ENCODE peak calls at places on chromosomes 4 and X, in nine cellular contexts. M is IMR-90, B is Calu3, D is endothelial cell, H is fibroblast of the aortic adventitia, W is lower leg skin, V is AG09309, T is mucosa of descending colon, G is psoas muscle. R is an unnamed sample.

GRCh38 chr4:112076919-112077608 is 68.2 kb upstream of the FAM241A start:
- DNase-seq in M (no peak), B (no peak), D (no peak), H (no peak), W (no peak), V (no peak), T (no peak), G (no peak), R (no peak)

GRCh38 chr4:7512428-7512827 is 77.7 kb upstream of the PSAPL1 start:
- DNase-seq in M (no peak), B (no peak), D (no peak), H (no peak), W (no peak), V (no peak), T (no peak), G (no peak), R (no peak)

GRCh38 chr4:55993994-55994657 is 45.4 kb downstream of the CEP135 start:
- DNase-seq in M (no peak), B (no peak), D (no peak), H (no peak), W (no peak), V (no peak), T (no peak), G (no peak), R (no peak)

GRCh38 chr4:75490155-75490554 is 24.0 kb downstream of the RCHY1 start:
- DNase-seq in M (peak), B (no peak), D (no peak), H (peak), W (no peak), V (no peak), T (no peak), G (no peak), R (no peak)

GRCh38 chrX:148069759-148070503 is 88.8 kb downstream of the FMR1NB start:
- DNase-seq in M (no peak), B (no peak), D (no peak), H (no peak), W (no peak), V (no peak), T (no peak), G (no peak), R (no peak)

GRCh38 chrX:149267878-149268813 is 237.0 kb downstream of the IDS start:
- DNase-seq in M (no peak), B (no peak), D (no peak), H (no peak), W (no peak), V (no peak), T (no peak), G (no peak), R (no peak)

GRCh38 chrX:114361076-114361475 is 222.8 kb upstream of the HTR2C start:
- DNase-seq in M (no peak), B (no peak), D (no peak), H (no peak), W (no peak), V (no peak), T (no peak), G (no peak), R (no peak)

GRCh38 chr4:144300616-144301015 is 160.1 kb upstream of the GYPA start:
- DNase-seq in M (no peak), B (no peak), D (no peak), H (no peak), W (no peak), V (no peak), T (no peak), G (no peak), R (no peak)

GRCh38 chr4:153538408-153539057 is 72.4 kb downstream of the TMEM131L start:
- DNase-seq in M (peak), B (no peak), D (no peak), H (peak), W (no peak), V (no peak), T (no peak), G (peak), R (peak)

GRCh38 chr4:3208826-3209225 is 40.1 kb upstream of the MSANTD1 start:
- DNase-seq in M (no peak), B (no peak), D (no peak), H (no peak), W (peak), V (no peak), T (no peak), G (peak), R (no peak)

GRCh38 chr4:6917445-6918241 is 8.0 kb downstream of the TBC1D14 start:
- DNase-seq in M (no peak), B (peak), D (peak), H (no peak), W (peak), V (no peak), T (peak), G (peak), R (peak)

GRCh38 chr4:186557486-186557885 is 2.1 kb upstream of the MTNR1A start:
- DNase-seq in M (peak), B (no peak), D (no peak), H (peak), W (no peak), V (no peak), T (no peak), G (no peak), R (no peak)

GRCh38 chr4:130053723-130054122 is 957.8 kb downstream of the C4orf33 start:
- DNase-seq in M (no peak), B (no peak), D (no peak), H (no peak), W (no peak), V (no peak), T (no peak), G (no peak), R (no peak)

GRCh38 chrX:23732704-23733103 is 10.4 kb downstream of the ACOT9 start:
- DNase-seq in M (no peak), B (no peak), D (no peak), H (no peak), W (no peak), V (no peak), T (no peak), G (no peak), R (no peak)

GRCh38 chrX:150688911-150689451 is 4.2 kb upstream of the MTMR1 start:
- DNase-seq in M (peak), B (peak), D (no peak), H (peak), W (no peak), V (peak), T (no peak), G (no peak), R (no peak)

GRCh38 chr4:40749717-40750460 is at the start of gene NSUN7:
- DNase-seq in M (no peak), B (peak), D (peak), H (no peak), W (peak), V (no peak), T (peak), G (peak), R (peak)

GRCh38 chr4:146591986-146592385 is 46.7 kb upstream of the POU4F2 start:
- DNase-seq in M (no peak), B (no peak), D (no peak), H (no peak), W (no peak), V (no peak), T (no peak), G (no peak), R (no peak)

GRCh38 chrX:53223068-53223693 is 1.8 kb downstream of the KDM5C start:
- DNase-seq in M (no peak), B (no peak), D (no peak), H (peak), W (no peak), V (no peak), T (no peak), G (no peak), R (no peak)

GRCh38 chrX:19628006-19628575 is 112.8 kb upstream of the MAP3K15 start:
- DNase-seq in M (peak), B (no peak), D (no peak), H (peak), W (no peak), V (no peak), T (peak), G (no peak), R (no peak)

GRCh38 chrX:115906881-115907280 is 263.7 kb upstream of the AGTR2 start:
- DNase-seq in M (no peak), B (no peak), D (no peak), H (no peak), W (no peak), V (no peak), T (no peak), G (no peak), R (no peak)

GRCh38 chrX:132716006-132716405 is 227.2 kb upstream of the MBNL3 start:
- DNase-seq in M (no peak), B (no peak), D (no peak), H (no peak), W (no peak), V (no peak), T (no peak), G (no peak), R (no peak)
- TF ChIP-seq CTCF in M (no peak), B (no peak), D (no peak), H (no peak), W (no peak), V (peak), T (no peak), G (no peak), R (no peak)

DNA sequence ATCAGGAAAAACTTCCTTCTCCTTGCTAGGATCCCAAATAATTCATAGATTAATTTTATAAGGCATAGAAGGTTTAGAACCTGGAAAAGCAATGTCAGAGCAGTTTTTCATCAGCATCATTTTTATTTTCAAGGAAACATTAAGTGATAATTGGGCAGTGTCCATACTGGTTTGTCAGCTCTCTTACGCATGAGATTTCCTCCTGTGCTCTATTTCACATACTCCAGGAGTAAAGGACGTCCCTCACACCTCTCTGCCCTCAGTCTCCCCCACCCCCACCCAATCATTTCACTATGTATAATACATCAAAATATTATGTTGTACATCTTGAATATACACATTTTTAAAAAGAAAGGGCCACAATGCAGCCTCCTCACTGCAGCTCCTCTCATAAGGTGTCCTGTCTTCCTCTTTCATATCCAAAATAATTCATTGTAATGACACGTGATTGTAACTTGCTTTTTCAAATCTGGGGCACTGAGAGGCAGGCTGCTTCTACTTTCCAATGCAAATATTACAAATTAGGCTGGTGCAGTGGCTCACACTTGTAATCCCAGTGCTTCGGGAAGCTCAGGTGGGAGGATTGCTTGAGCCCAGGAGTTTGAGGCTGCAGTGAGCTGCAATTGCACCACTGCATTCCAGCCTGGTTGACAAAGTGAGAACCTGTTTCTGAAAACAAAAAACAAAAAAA is 34.4 kb downstream of the ARHGEF38 start:
- DNase-seq in M (no peak), B (no peak), D (no peak), H (no peak), W (no peak), V (no peak), T (no peak), G (no peak), R (no peak)
- TF ChIP-seq CTCF in M (no peak), B (no peak), D (no peak), H (no peak), W (no peak), V (no peak), T (no peak), G (no peak), R (no peak)

GRCh38 chrX:68915778-68916177 is 87.0 kb downstream of the EFNB1 start:
- DNase-seq in M (no peak), B (no peak), D (no peak), H (no peak), W (no peak), V (no peak), T (no peak), G (no peak), R (no peak)

GRCh38 chrX:68917799-68918198 is 89.0 kb downstream of the EFNB1 start:
- DNase-seq in M (no peak), B (no peak), D (no peak), H (no peak), W (no peak), V (no peak), T (no peak), G (no peak), R (no peak)

GRCh38 chrX:68916891-68917290 is 88.1 kb downstream of the EFNB1 start:
- DNase-seq in M (no peak), B (no peak), D (no peak), H (no peak), W (no peak), V (no peak), T (no peak), G (no peak), R (no peak)

GRCh38 chrX:68912113-68912980 is 83.5 kb downstream of the EFNB1 start:
- DNase-seq in M (no peak), B (no peak), D (no peak), H (no peak), W (no peak), V (no peak), T (no peak), G (peak), R (no peak)

GRCh38 chrX:68914337-68914989 is 85.6 kb downstream of the EFNB1 start:
- DNase-seq in M (no peak), B (no peak), D (no peak), H (no peak), W (no peak), V (no peak), T (no peak), G (no peak), R (no peak)
- TF ChIP-seq CTCF in M (no peak), B (no peak), D (no peak), H (no peak), W (no peak), V (no peak), T (no peak), G (no peak), R (no peak)

GRCh38 chr4:86594559-86595425 is 677 bp downstream of the PTPN13 start:
- DNase-seq in M (peak), B (peak), D (peak), H (peak), W (peak), V (peak), T (peak), G (peak), R (no peak)
- TF ChIP-seq CTCF in M (peak), B (no peak), D (no peak), H (peak), W (no peak), V (peak), T (no peak), G (no peak), R (no peak)

DNA sequence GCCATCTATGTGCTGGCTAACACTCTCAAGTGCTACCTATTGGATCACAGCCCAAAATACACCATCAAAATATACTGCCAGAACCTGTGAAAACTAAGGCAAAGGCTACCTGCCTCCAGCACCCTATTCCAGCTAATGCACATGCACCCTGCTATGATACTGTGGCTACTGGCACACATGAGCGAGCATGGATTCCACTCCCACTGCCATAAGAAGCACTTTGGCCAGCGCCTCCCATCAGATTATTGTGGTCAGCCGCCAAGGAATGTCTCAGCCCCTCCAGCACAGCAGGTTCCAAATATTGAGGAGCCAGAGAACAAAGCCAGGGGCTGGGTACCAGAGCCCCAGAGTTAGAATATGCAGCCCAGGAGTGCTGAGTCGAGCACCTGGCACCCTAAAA is 32.5 kb upstream of the TMPRSS11F start:
- DNase-seq in M (no peak), B (no peak), D (no peak), H (no peak), W (no peak), V (no peak), T (no peak), G (no peak), R (no peak)
- TF ChIP-seq CTCF in M (no peak), B (no peak), D (no peak), H (no peak), W (no peak), V (no peak), T (no peak), G (no peak), R (no peak)

R was measured in pancreas.